ENCODE peak calls at places on chromosomes 7 and 10, in eight cellular contexts. U, S, N, I, Y, F, D and Q are unnamed samples.
A peak's percentile ranks its signal among the peaks of the same experiment; 100 is the strongest.

GRCh38 chr10:75000748-75001321 is 110.6 kb upstream of the SAMD8 start:
- DNase-seq in U (no peak), S (no peak), N (no peak), I (no peak), Y (no peak), F (no peak), D (no peak), Q (no peak)

GRCh38 chr7:108418941-108419340 is 37.3 kb downstream of the NRCAM start:
- DNase-seq in U (no peak), S (no peak), N (no peak), I (no peak), Y (no peak), F (no peak), D (no peak), Q (no peak)

GRCh38 chr7:88361357-88361756 is 54.7 kb upstream of the STEAP4 start:
- DNase-seq in U (no peak), S (no peak), N (no peak), I (no peak), Y (no peak), F (no peak), D (no peak), Q (no peak)

GRCh38 chr10:69948261-69948660 is 104.4 kb upstream of the MACROH2A2 start:
- DNase-seq in U (no peak), S (no peak), N (no peak), I (no peak), Y (no peak), F (no peak), D (no peak), Q (no peak)

GRCh38 chr10:77392851-77393250 is 244.8 kb downstream of the KCNMA1 start:
- DNase-seq in U (no peak), S (no peak), N (no peak), I (no peak), Y (no peak), F (peak; percentile 71), D (peak; percentile 98), Q (no peak)

GRCh38 chr7:80681272-80681885 is 42.9 kb downstream of the CD36 start:
- DNase-seq in U (no peak), S (no peak), N (no peak), I (no peak), Y (no peak), F (peak; percentile 72), D (peak; percentile 58), Q (peak; percentile 50)

GRCh38 chr10:132848951-132849545 is 63.1 kb upstream of the NKX6-2 start:
- DNase-seq in U (no peak), S (peak; percentile 11), N (no peak), I (peak; percentile 17), Y (no peak), F (no peak), D (no peak), Q (no peak)

GRCh38 chr7:91098566-91098965 is 165.7 kb upstream of the FZD1 start:
- DNase-seq in U (no peak), S (no peak), N (no peak), I (no peak), Y (no peak), F (peak; percentile 74), D (no peak), Q (no peak)

GRCh38 chr10:35588836-35589235 is 16.3 kb upstream of the GJD4 start:
- DNase-seq in U (no peak), S (no peak), N (no peak), I (no peak), Y (no peak), F (no peak), D (no peak), Q (no peak)

GRCh38 chr10:74178042-74178791 is 27.2 kb downstream of the ADK start:
- DNase-seq in U (no peak), S (no peak), N (no peak), I (no peak), Y (no peak), F (no peak), D (no peak), Q (no peak)

GRCh38 chr10:6729071-6729773 is 149.1 kb upstream of the PRKCQ start:
- DNase-seq in U (no peak), S (no peak), N (no peak), I (no peak), Y (no peak), F (no peak), D (peak; percentile 81), Q (no peak)

GRCh38 chr10:36716291-36716690 is 409.1 kb upstream of the ANKRD30A start:
- DNase-seq in U (no peak), S (no peak), N (no peak), I (no peak), Y (no peak), F (no peak), D (no peak), Q (no peak)

GRCh38 chr10:71634531-71635164 is 84.9 kb downstream of the C10orf105 start:
- DNase-seq in U (no peak), S (peak; percentile 79), N (no peak), I (no peak), Y (peak; percentile 31), F (no peak), D (no peak), Q (no peak)

GRCh38 chr7:19353158-19353557 is 207.9 kb upstream of the FERD3L start:
- DNase-seq in U (no peak), S (no peak), N (no peak), I (no peak), Y (no peak), F (peak; percentile 9), D (no peak), Q (no peak)

GRCh38 chr7:137287651-137288258 is 55.8 kb downstream of the PTN start:
- DNase-seq in U (no peak), S (no peak), N (no peak), I (no peak), Y (peak; percentile 41), F (peak; percentile 40), D (peak; percentile 16), Q (no peak)